ENCODE peak calls at places on chromosomes 5 and 9, in six cellular contexts. Y is IMR-90, E is trophoblast cell, O is neuronal stem cell, W is mesenchymal stem cell, X is H1. U is an unnamed sample.
A peak's percentile ranks its signal among the peaks of the same experiment; 100 is the strongest.

GRCh38 chr9:112332272-112332671 is 1.1 kb downstream of the PTBP3 start:
- DNase-seq in Y (no peak), E (peak; percentile 28), O (no peak), W (peak; percentile 35), X (no peak), U (no peak)

GRCh38 chr5:39943811-39944210 is 519.0 kb upstream of the DAB2 start:
- DNase-seq in Y (peak; percentile 5), E (no peak), O (no peak), W (no peak), X (no peak), U (no peak)

GRCh38 chr9:71098801-71099200 is 22.6 kb downstream of the TRPM3 start:
- DNase-seq in Y (no peak), E (no peak), O (no peak), W (no peak), X (no peak), U (no peak)

GRCh38 chr9:136081113-136081825 is 13.8 kb downstream of the NACC2 start:
- DNase-seq in Y (peak; percentile 36), E (no peak), O (no peak), W (peak; percentile 26), X (no peak), U (peak; percentile 28)

GRCh38 chr5:80406980-80407734 is 707 bp upstream of the ZFYVE16 start:
- DNase-seq in Y (peak; percentile 1), E (peak; percentile 57), O (peak; percentile 4), W (peak; percentile 77), X (no peak), U (no peak)

GRCh38 chr9:115117999-115118470 is at the start of gene TNC:
- DNase-seq in Y (peak; percentile 92), E (peak; percentile 10), O (peak; percentile 52), W (peak; percentile 81), X (peak; percentile 52), U (peak; percentile 63)

GRCh38 chr9:21413089-21414023 is 4.4 kb downstream of the IFNA8 start:
- DNase-seq in Y (no peak), E (peak; percentile 27), O (no peak), W (no peak), X (no peak), U (peak; percentile 55)

GRCh38 chr5:152688561-152689274 is 283.6 kb upstream of the NMUR2 start:
- DNase-seq in Y (peak; percentile 11), E (peak; percentile 67), O (no peak), W (peak; percentile 80), X (no peak), U (no peak)

GRCh38 chr5:177530638-177531037 is 13.9 kb upstream of the DDX41 start:
- DNase-seq in Y (no peak), E (no peak), O (no peak), W (no peak), X (no peak), U (no peak)

GRCh38 chr5:148898413-148899075 is 72.1 kb downstream of the ADRB2 start:
- DNase-seq in Y (no peak), E (no peak), O (no peak), W (no peak), X (no peak), U (no peak)

GRCh38 chr5:8376478-8376877 is 507.5 kb downstream of the MTRR start:
- DNase-seq in Y (no peak), E (no peak), O (no peak), W (no peak), X (no peak), U (no peak)

GRCh38 chr5:172452398-172453205 is 1.7 kb downstream of the SH3PXD2B start:
- DNase-seq in Y (peak; percentile 72), E (peak; percentile 86), O (no peak), W (peak; percentile 84), X (no peak), U (peak; percentile 49)

GRCh38 chr9:98228392-98229089 is 26.9 kb downstream of the TBC1D2 start:
- DNase-seq in Y (no peak), E (peak; percentile 75), O (no peak), W (no peak), X (no peak), U (no peak)

GRCh38 chr9:136011703-136012496 is 50.7 kb upstream of the UBAC1 start:
- DNase-seq in Y (peak; percentile 59), E (no peak), O (no peak), W (peak; percentile 86), X (no peak), U (no peak)

GRCh38 chr9:136002886-136003285 is 41.7 kb upstream of the UBAC1 start:
- DNase-seq in Y (no peak), E (peak; percentile 23), O (no peak), W (peak; percentile 66), X (no peak), U (no peak)

GRCh38 chr9:130741831-130742449 is 48.4 kb downstream of the EXOSC2 start:
- DNase-seq in Y (peak; percentile 88), E (peak; percentile 18), O (no peak), W (peak; percentile 33), X (no peak), U (no peak)

GRCh38 chr5:114055810-114056476 is 305.9 kb upstream of the KCNN2 start:
- DNase-seq in Y (peak; percentile 1), E (no peak), O (peak; percentile 21), W (peak; percentile 22), X (peak; percentile 67), U (peak; percentile 54)

GRCh38 chr5:177130211-177131018 is 3.2 kb upstream of the NSD1 start:
- DNase-seq in Y (peak; percentile 53), E (peak; percentile 23), O (no peak), W (peak; percentile 38), X (no peak), U (no peak)

GRCh38 chr9:70429899-70430298 is 15.4 kb upstream of the KLF9 start:
- DNase-seq in Y (no peak), E (no peak), O (no peak), W (no peak), X (no peak), U (no peak)

GRCh38 chr9:114497220-114497619 is 8.1 kb downstream of the WHRN start:
- DNase-seq in Y (no peak), E (no peak), O (no peak), W (no peak), X (no peak), U (no peak)

GRCh38 chr9:89915187-89915586 is 310.4 kb downstream of the GADD45G start:
- DNase-seq in Y (no peak), E (no peak), O (no peak), W (no peak), X (no peak), U (no peak)

GRCh38 chr5:78912085-78912771 is 72.9 kb downstream of the ARSB start:
- DNase-seq in Y (peak; percentile 61), E (no peak), O (no peak), W (peak; percentile 58), X (no peak), U (no peak)

GRCh38 chr5:69451941-69452652 is 37.2 kb downstream of the MARVELD2 start:
- DNase-seq in Y (no peak), E (peak; percentile 31), O (no peak), W (no peak), X (no peak), U (no peak)

GRCh38 chr9:101119206-101119819 is 90.8 kb downstream of the PLPPR1 start:
- DNase-seq in Y (no peak), E (peak; percentile 76), O (peak; percentile 51), W (no peak), X (peak; percentile 92), U (peak; percentile 85)

DNA sequence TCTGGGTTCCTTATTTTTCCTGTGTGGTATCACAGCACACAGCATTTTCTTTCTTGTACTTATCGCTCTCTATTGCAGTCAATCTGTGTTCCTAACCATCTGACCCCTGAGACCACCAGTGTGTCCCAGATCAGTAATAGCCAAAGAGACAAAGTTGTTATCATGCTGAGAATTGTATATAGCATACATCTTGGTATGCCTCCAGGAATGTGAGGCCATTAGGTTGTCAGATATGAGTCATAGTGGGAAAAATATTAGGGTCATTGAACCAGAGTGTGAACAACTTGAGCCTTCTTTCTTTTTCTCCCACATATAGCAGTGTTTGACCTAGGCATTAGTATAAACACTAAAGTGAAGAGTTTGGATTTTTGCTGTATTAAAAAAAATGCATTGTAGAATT is 106.3 kb downstream of the NDUFAF2 start:
- DNase-seq in Y (peak; percentile 73), E (peak; percentile 18), O (no peak), W (peak; percentile 68), X (no peak), U (no peak)
- H4K91ac ChIP-seq in Y (no peak overlapping the region), E (no peak overlapping the region), O (no peak overlapping the region), W (no peak overlapping the region), X (no peak overlapping the region), U (no peak overlapping the region)

GRCh38 chr5:136467632-136468031 is 102.3 kb upstream of the TRPC7 start:
- DNase-seq in Y (no peak), E (no peak), O (no peak), W (no peak), X (no peak), U (no peak)
- H4K91ac ChIP-seq in Y (no peak overlapping the region), E (no peak overlapping the region), O (no peak overlapping the region), W (no peak overlapping the region), X (no peak overlapping the region), U (no peak overlapping the region)

GRCh38 chr5:56511442-56511841 is 278.3 kb upstream of the ANKRD55 start:
- DNase-seq in Y (no peak), E (no peak), O (no peak), W (no peak), X (no peak), U (no peak)
- H4K91ac ChIP-seq in Y (no peak overlapping the region), E (no peak overlapping the region), O (no peak overlapping the region), W (peak overlapping the region; percentile 23), X (no peak overlapping the region), U (no peak overlapping the region)

GRCh38 chr5:75610201-75610600 is 1.1 kb upstream of the ANKDD1B start:
- DNase-seq in Y (no peak), E (peak; percentile 23), O (no peak), W (no peak), X (no peak), U (peak; percentile 51)
- H4K91ac ChIP-seq in Y (no peak overlapping the region), E (no peak overlapping the region), O (no peak overlapping the region), W (no peak overlapping the region), X (no peak overlapping the region), U (no peak overlapping the region)

GRCh38 chr5:67380431-67380830 is 183.8 kb upstream of the CD180 start:
- DNase-seq in Y (no peak), E (peak; percentile 64), O (no peak), W (no peak), X (no peak), U (no peak)
- H4K91ac ChIP-seq in Y (no peak overlapping the region), E (no peak overlapping the region), O (no peak overlapping the region), W (no peak overlapping the region), X (no peak overlapping the region), U (no peak overlapping the region)

GRCh38 chr9:80191108-80191507 is 619.3 kb downstream of the TLE4 start:
- DNase-seq in Y (peak; percentile 57), E (no peak), O (no peak), W (no peak), X (no peak), U (no peak)
- H4K91ac ChIP-seq in Y (no peak overlapping the region), E (no peak overlapping the region), O (no peak overlapping the region), W (no peak overlapping the region), X (no peak overlapping the region), U (no peak overlapping the region)

DNA sequence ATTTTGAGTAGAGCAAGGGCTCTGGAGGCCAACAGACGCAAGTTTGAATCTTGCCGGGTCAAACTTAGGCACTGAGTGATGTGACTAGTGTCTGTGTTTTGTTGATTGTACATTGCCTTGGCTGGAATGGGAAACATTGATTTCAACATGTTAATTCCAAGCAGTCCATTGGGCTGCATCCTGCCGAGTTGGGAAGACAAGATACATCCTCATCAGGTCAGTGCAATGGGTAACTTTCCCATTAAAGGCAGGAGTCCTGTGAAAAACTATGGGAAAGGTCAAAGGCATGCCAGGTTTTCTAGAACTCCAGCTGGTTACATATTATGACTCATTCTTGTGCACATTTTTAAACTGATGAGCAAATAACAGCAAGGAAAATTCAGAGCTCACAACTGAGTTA is 126.5 kb upstream of the ABCA1 start:
- DNase-seq in Y (peak; percentile 89), E (peak; percentile 90), O (no peak), W (peak; percentile 94), X (no peak), U (no peak)
- H4K91ac ChIP-seq in Y (peak overlapping the region; percentile 64), E (no peak overlapping the region), O (no peak overlapping the region), W (no peak overlapping the region), X (peak overlapping the region; percentile 70), U (no peak overlapping the region)

GRCh38 chr5:77846422-77847128 is 70.4 kb upstream of the TBCA start:
- DNase-seq in Y (no peak), E (peak; percentile 61), O (no peak), W (no peak), X (no peak), U (peak; percentile 56)
- H4K91ac ChIP-seq in Y (no peak overlapping the region), E (no peak overlapping the region), O (no peak overlapping the region), W (no peak overlapping the region), X (no peak overlapping the region), U (no peak overlapping the region)